ENCODE peak calls at places on chromosomes 2 and 18, in seven cellular contexts. One of them, this sample, is unnamed.

GRCh38 chr18:48066225-48066652 is 135.8 kb upstream of the SMAD2 start:
- DNase-seq in cardiac muscle cell: no peak
- DNase-seq in fibroblast of mammary gland: no peak
- DNase-seq in MM.1S: no peak
- DNase-seq in prostate gland: no peak
- DNase-seq in HFF-Myc: no peak
- DNase-seq in esophagus squamous epithelium: no peak
- DNase-seq in this sample: no peak

GRCh38 chr2:46569766-46570165 is 90.4 kb downstream of the TMEM247 start:
- DNase-seq in cardiac muscle cell: no peak
- DNase-seq in fibroblast of mammary gland: no peak
- DNase-seq in MM.1S: no peak
- DNase-seq in prostate gland: no peak
- DNase-seq in HFF-Myc: no peak
- DNase-seq in esophagus squamous epithelium: no peak
- DNase-seq in this sample: no peak

GRCh38 chr2:28101892-28102291 is 211.4 kb downstream of the BABAM2 start:
- DNase-seq in cardiac muscle cell: no peak
- DNase-seq in fibroblast of mammary gland: peak
- DNase-seq in MM.1S: no peak
- DNase-seq in prostate gland: no peak
- DNase-seq in HFF-Myc: no peak
- DNase-seq in esophagus squamous epithelium: no peak
- DNase-seq in this sample: no peak

GRCh38 chr2:216583157-216583556 is 50.1 kb upstream of the IGFBP2 start:
- DNase-seq in cardiac muscle cell: no peak
- DNase-seq in fibroblast of mammary gland: peak
- DNase-seq in MM.1S: no peak
- DNase-seq in prostate gland: no peak
- DNase-seq in HFF-Myc: no peak
- DNase-seq in esophagus squamous epithelium: no peak
- DNase-seq in this sample: peak

GRCh38 chr2:55902429-55902828 is 21.2 kb downstream of the EFEMP1 start:
- DNase-seq in cardiac muscle cell: no peak
- DNase-seq in fibroblast of mammary gland: no peak
- DNase-seq in MM.1S: no peak
- DNase-seq in prostate gland: no peak
- DNase-seq in HFF-Myc: no peak
- DNase-seq in esophagus squamous epithelium: no peak
- DNase-seq in this sample: no peak

GRCh38 chr2:157395811-157396210 is 48.1 kb downstream of the CYTIP start:
- DNase-seq in cardiac muscle cell: no peak
- DNase-seq in fibroblast of mammary gland: no peak
- DNase-seq in MM.1S: no peak
- DNase-seq in prostate gland: no peak
- DNase-seq in HFF-Myc: no peak
- DNase-seq in esophagus squamous epithelium: no peak
- DNase-seq in this sample: no peak

GRCh38 chr2:51782874-51783765 is 751.2 kb upstream of the NRXN1 start:
- DNase-seq in cardiac muscle cell: peak
- DNase-seq in fibroblast of mammary gland: peak
- DNase-seq in MM.1S: peak
- DNase-seq in prostate gland: no peak
- DNase-seq in HFF-Myc: no peak
- DNase-seq in esophagus squamous epithelium: no peak
- DNase-seq in this sample: no peak

GRCh38 chr2:125746321-125746983 is 909.5 kb upstream of the GYPC start:
- DNase-seq in cardiac muscle cell: no peak
- DNase-seq in fibroblast of mammary gland: no peak
- DNase-seq in MM.1S: no peak
- DNase-seq in prostate gland: no peak
- DNase-seq in HFF-Myc: no peak
- DNase-seq in esophagus squamous epithelium: no peak
- DNase-seq in this sample: no peak

GRCh38 chr2:197128126-197128525 is 182.5 kb downstream of the ANKRD44 start:
- DNase-seq in cardiac muscle cell: no peak
- DNase-seq in fibroblast of mammary gland: no peak
- DNase-seq in MM.1S: no peak
- DNase-seq in prostate gland: no peak
- DNase-seq in HFF-Myc: no peak
- DNase-seq in esophagus squamous epithelium: no peak
- DNase-seq in this sample: no peak

GRCh38 chr2:176138526-176139169 is 9.1 kb downstream of the HOXD8 start:
- DNase-seq in cardiac muscle cell: no peak
- DNase-seq in fibroblast of mammary gland: peak
- DNase-seq in MM.1S: no peak
- DNase-seq in prostate gland: no peak
- DNase-seq in HFF-Myc: no peak
- DNase-seq in esophagus squamous epithelium: no peak
- DNase-seq in this sample: no peak

GRCh38 chr2:98036349-98037000 is 40.7 kb upstream of the TMEM131 start:
- DNase-seq in cardiac muscle cell: peak
- DNase-seq in fibroblast of mammary gland: no peak
- DNase-seq in MM.1S: no peak
- DNase-seq in prostate gland: peak
- DNase-seq in HFF-Myc: no peak
- DNase-seq in esophagus squamous epithelium: no peak
- DNase-seq in this sample: no peak

GRCh38 chr2:25473131-25473530 is 131.4 kb upstream of the DNMT3A start:
- DNase-seq in cardiac muscle cell: no peak
- DNase-seq in fibroblast of mammary gland: no peak
- DNase-seq in MM.1S: no peak
- DNase-seq in prostate gland: no peak
- DNase-seq in HFF-Myc: no peak
- DNase-seq in esophagus squamous epithelium: no peak
- DNase-seq in this sample: no peak

GRCh38 chr2:52518673-52519072 is 1248.9 kb upstream of the CHAC2 start:
- DNase-seq in cardiac muscle cell: no peak
- DNase-seq in fibroblast of mammary gland: no peak
- DNase-seq in MM.1S: no peak
- DNase-seq in prostate gland: no peak
- DNase-seq in HFF-Myc: no peak
- DNase-seq in esophagus squamous epithelium: no peak
- DNase-seq in this sample: no peak

GRCh38 chr18:40041951-40042350 is 1913.1 kb upstream of the PIK3C3 start:
- DNase-seq in cardiac muscle cell: no peak
- DNase-seq in fibroblast of mammary gland: no peak
- DNase-seq in MM.1S: no peak
- DNase-seq in prostate gland: no peak
- DNase-seq in HFF-Myc: no peak
- DNase-seq in esophagus squamous epithelium: no peak
- DNase-seq in this sample: no peak

GRCh38 chr2:80326214-80326613 is 21.7 kb upstream of the LRRTM1 start:
- DNase-seq in cardiac muscle cell: peak
- DNase-seq in fibroblast of mammary gland: peak
- DNase-seq in MM.1S: peak
- DNase-seq in prostate gland: no peak
- DNase-seq in HFF-Myc: peak
- DNase-seq in esophagus squamous epithelium: no peak
- DNase-seq in this sample: no peak

GRCh38 chr2:76850969-76851368 is 671.2 kb downstream of the LRRTM4 start:
- DNase-seq in cardiac muscle cell: no peak
- DNase-seq in fibroblast of mammary gland: no peak
- DNase-seq in MM.1S: no peak
- DNase-seq in prostate gland: peak
- DNase-seq in HFF-Myc: no peak
- DNase-seq in esophagus squamous epithelium: no peak
- DNase-seq in this sample: no peak

GRCh38 chr2:230050151-230050550 is 18.6 kb downstream of the SLC16A14 start:
- DNase-seq in cardiac muscle cell: no peak
- DNase-seq in fibroblast of mammary gland: no peak
- DNase-seq in MM.1S: no peak
- DNase-seq in prostate gland: peak
- DNase-seq in HFF-Myc: no peak
- DNase-seq in esophagus squamous epithelium: no peak
- DNase-seq in this sample: no peak

GRCh38 chr2:145383961-145384360 is 864.0 kb upstream of the ZEB2 start:
- DNase-seq in cardiac muscle cell: no peak
- DNase-seq in fibroblast of mammary gland: no peak
- DNase-seq in MM.1S: no peak
- DNase-seq in prostate gland: no peak
- DNase-seq in HFF-Myc: no peak
- DNase-seq in esophagus squamous epithelium: no peak
- DNase-seq in this sample: no peak

GRCh38 chr18:8791171-8791651 is 85.9 kb downstream of the MTCL1 start:
- DNase-seq in cardiac muscle cell: no peak
- DNase-seq in fibroblast of mammary gland: no peak
- DNase-seq in MM.1S: no peak
- DNase-seq in prostate gland: no peak
- DNase-seq in HFF-Myc: no peak
- DNase-seq in esophagus squamous epithelium: no peak
- DNase-seq in this sample: no peak

GRCh38 chr18:8795586-8795985 is 90.2 kb downstream of the MTCL1 start:
- DNase-seq in cardiac muscle cell: no peak
- DNase-seq in fibroblast of mammary gland: no peak
- DNase-seq in MM.1S: no peak
- DNase-seq in prostate gland: no peak
- DNase-seq in HFF-Myc: no peak
- DNase-seq in esophagus squamous epithelium: no peak
- DNase-seq in this sample: no peak

GRCh38 chr18:8794133-8794986 is 89.0 kb downstream of the MTCL1 start:
- DNase-seq in cardiac muscle cell: no peak
- DNase-seq in fibroblast of mammary gland: peak
- DNase-seq in MM.1S: no peak
- DNase-seq in prostate gland: no peak
- DNase-seq in HFF-Myc: no peak
- DNase-seq in esophagus squamous epithelium: no peak
- DNase-seq in this sample: peak

GRCh38 chr18:8792688-8793316 is 87.4 kb downstream of the MTCL1 start:
- DNase-seq in cardiac muscle cell: no peak
- DNase-seq in fibroblast of mammary gland: no peak
- DNase-seq in MM.1S: no peak
- DNase-seq in prostate gland: no peak
- DNase-seq in HFF-Myc: no peak
- DNase-seq in esophagus squamous epithelium: no peak
- DNase-seq in this sample: no peak

DNA sequence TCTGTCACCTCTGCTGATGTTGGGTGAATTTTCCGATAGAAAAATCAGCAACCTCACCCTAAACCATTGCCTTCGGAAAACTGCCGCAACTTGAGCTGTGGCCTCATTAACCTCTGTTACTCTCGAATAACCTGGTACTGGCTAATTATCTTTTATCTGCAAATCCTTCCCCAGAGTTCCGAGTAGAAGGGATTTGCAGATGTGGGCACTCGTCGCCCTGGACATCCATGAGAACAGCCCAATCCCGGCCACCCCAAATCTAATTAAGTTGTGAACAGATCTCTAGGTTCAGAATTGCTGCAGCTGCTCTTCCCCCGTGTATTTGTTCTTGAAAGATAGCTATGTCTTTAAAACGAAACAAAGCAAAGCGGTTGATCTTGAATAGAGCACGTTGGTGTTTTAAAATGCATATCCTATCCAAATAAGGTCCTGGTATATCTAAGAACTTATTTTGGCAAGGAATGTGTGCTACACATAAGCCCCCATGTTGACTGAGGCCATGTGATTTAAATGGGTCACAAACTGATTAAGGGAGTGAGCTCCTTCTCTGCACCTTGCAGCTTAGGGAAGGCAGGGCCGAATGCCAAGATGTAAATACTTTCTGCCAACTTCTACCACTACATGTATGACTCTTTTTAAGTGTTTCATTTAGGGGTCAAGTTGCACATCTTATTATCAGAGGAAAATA is 88.2 kb downstream of the MTCL1 start:
- DNase-seq in cardiac muscle cell: no peak
- DNase-seq in fibroblast of mammary gland: no peak
- DNase-seq in MM.1S: no peak
- DNase-seq in prostate gland: no peak
- DNase-seq in HFF-Myc: no peak
- DNase-seq in esophagus squamous epithelium: no peak
- DNase-seq in this sample: no peak
- H3K4me3 ChIP-seq in cardiac muscle cell: no peak
- H3K4me3 ChIP-seq in fibroblast of mammary gland: no peak
- H3K4me3 ChIP-seq in MM.1S: no peak
- H3K4me3 ChIP-seq in prostate gland: no peak
- H3K4me3 ChIP-seq in HFF-Myc: no peak
- H3K4me3 ChIP-seq in esophagus squamous epithelium: no peak
- H3K4me3 ChIP-seq in this sample: no peak

DNA sequence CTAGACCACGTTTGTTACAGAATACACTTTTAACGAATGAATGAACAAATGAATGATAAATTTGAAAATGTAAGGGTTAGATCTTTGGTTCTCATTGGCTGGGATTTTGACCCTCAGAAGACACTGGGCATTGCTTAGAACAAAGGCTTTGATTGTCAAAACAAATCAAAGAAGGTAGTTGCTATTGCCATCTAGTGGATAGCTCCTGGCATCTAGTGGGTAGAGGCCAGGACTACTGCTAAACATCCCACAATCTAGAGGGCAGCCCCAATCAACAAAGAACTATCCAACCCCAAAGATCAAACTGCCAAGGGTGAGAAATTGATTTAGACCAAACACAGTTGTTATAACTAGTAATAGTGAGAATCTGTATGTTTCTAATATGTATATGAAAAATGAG is 552.3 kb downstream of the KCNJ3 start:
- DNase-seq in cardiac muscle cell: peak
- DNase-seq in fibroblast of mammary gland: peak
- DNase-seq in MM.1S: peak
- DNase-seq in prostate gland: no peak
- DNase-seq in HFF-Myc: no peak
- DNase-seq in esophagus squamous epithelium: no peak
- DNase-seq in this sample: no peak
- TF ChIP-seq CTCF in cardiac muscle cell: no peak
- TF ChIP-seq CTCF in fibroblast of mammary gland: peak
- TF ChIP-seq CTCF in MM.1S: peak
- TF ChIP-seq CTCF in prostate gland: no peak
- TF ChIP-seq CTCF in HFF-Myc: no peak
- TF ChIP-seq CTCF in esophagus squamous epithelium: no peak
- TF ChIP-seq CTCF in this sample: no peak

DNA sequence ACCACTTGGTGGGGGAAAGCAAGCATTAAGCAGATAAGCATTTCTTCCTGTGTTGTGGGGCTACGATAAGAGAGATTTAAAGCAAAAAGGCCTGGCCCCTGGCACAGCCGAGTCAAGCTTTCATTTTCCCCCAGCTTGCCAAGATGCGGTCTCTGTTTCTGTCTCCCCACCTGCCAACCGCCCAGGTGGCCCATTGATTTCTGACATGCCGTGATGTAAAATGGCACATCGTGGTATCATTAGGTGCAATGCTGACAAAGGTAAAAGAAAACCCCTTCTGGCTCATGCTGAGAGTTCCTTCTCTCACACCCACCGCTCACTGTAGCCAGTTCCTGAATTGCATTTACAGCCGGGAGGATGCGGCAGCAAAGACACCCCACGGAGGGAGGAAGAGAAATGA is 62.8 kb downstream of the BOD1L2 start:
- DNase-seq in cardiac muscle cell: no peak
- DNase-seq in fibroblast of mammary gland: no peak
- DNase-seq in MM.1S: peak
- DNase-seq in prostate gland: no peak
- DNase-seq in HFF-Myc: no peak
- DNase-seq in esophagus squamous epithelium: no peak
- DNase-seq in this sample: no peak
- H3K4me3 ChIP-seq in cardiac muscle cell: no peak
- H3K4me3 ChIP-seq in fibroblast of mammary gland: no peak
- H3K4me3 ChIP-seq in MM.1S: peak
- H3K4me3 ChIP-seq in prostate gland: no peak
- H3K4me3 ChIP-seq in HFF-Myc: no peak
- H3K4me3 ChIP-seq in esophagus squamous epithelium: peak
- H3K4me3 ChIP-seq in this sample: no peak

DNA sequence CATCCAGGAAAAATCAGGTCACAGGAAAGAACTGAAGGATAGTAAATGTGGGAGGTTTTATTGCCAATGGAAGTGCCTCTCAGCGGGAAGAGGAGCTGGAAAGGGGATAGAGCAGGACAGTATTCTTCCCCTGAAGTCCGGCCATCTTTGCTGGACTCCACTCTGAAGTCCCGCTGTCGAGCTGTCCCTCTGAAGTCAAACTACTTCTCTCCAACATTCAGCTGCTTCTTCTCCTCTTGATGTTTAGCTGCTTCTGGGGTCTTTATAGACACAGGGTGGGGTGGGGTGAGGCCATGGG is 23.5 kb upstream of the SLC39A10 start:
- DNase-seq in cardiac muscle cell: no peak
- DNase-seq in fibroblast of mammary gland: no peak
- DNase-seq in MM.1S: no peak
- DNase-seq in prostate gland: no peak
- DNase-seq in HFF-Myc: no peak
- DNase-seq in esophagus squamous epithelium: no peak
- DNase-seq in this sample: no peak
- TF ChIP-seq CTCF in cardiac muscle cell: no peak
- TF ChIP-seq CTCF in fibroblast of mammary gland: no peak
- TF ChIP-seq CTCF in MM.1S: no peak
- TF ChIP-seq CTCF in prostate gland: no peak
- TF ChIP-seq CTCF in HFF-Myc: no peak
- TF ChIP-seq CTCF in esophagus squamous epithelium: no peak
- TF ChIP-seq CTCF in this sample: no peak

This sample was measured in AG09309.